ENCODE peak calls at places on chromosomes 16 and 17, in eight cellular contexts. E is NCI-H1092; F is GM04504; W is renal cortical epithelial cell; X is activated CD4-positive, alpha-beta T cell treated with anti-CD3 and anti-CD28 coated beads for 24 hours; B is MCF 10A; U is stimulated activated CD8-positive, alpha-beta memory T cell treated with anti-CD3 and anti-CD28 coated beads, Interleukin-12 subunit alpha, Interleukin-12 subunit beta, amount 100 ng/mL, for 4 hours; I is stimulated activated CD4-positive, alpha-beta T cell treated with anti-CD3 and anti-CD28 coated beads, Interleukin-1b, Interleukin-23, amount 100 ng/mL, for 48 hours. G is an unnamed sample.

GRCh38 chr17:67246648-67247415 is 1.8 kb upstream of the HELZ start:
- DNase-seq in B (peak; percentile 98), X (no peak), F (no peak), W (peak; percentile 92), I (peak; percentile 14), U (peak; percentile 37), E (no peak), G (no peak)

GRCh38 chr16:5042574-5043171 is 8.9 kb upstream of the NAGPA start:
- DNase-seq in E (no peak), W (no peak), F (peak; percentile 17), B (no peak), I (no peak), X (no peak), U (no peak), G (no peak)

GRCh38 chr17:9977175-9977574 is 72.1 kb upstream of the RCVRN start:
- DNase-seq in X (no peak), B (no peak), U (no peak), I (no peak), W (no peak), F (no peak), E (no peak), G (no peak)

GRCh38 chr17:74180336-74180735 is 23.1 kb upstream of the RPL38 start:
- DNase-seq in B (no peak), U (no peak), F (no peak), I (no peak), W (no peak), E (no peak), X (no peak), G (no peak)

GRCh38 chr17:9842057-9842758 is 16.5 kb downstream of the GLP2R start:
- DNase-seq in U (no peak), X (no peak), B (peak; percentile 64), F (no peak), I (no peak), E (no peak), W (no peak), G (peak; percentile 6)

GRCh38 chr16:1834096-1834495 is 7.1 kb downstream of the FAHD1 start:
- DNase-seq in W (no peak), I (no peak), U (no peak), F (no peak), X (no peak), B (no peak), E (no peak), G (no peak)

GRCh38 chr17:82979718-82980117 is 99.7 kb upstream of the METRNL start:
- DNase-seq in F (no peak), W (no peak), I (no peak), U (no peak), X (no peak), E (no peak), B (no peak), G (no peak)

GRCh38 chr16:58399718-58400633 is 7.7 kb downstream of the GINS3 start:
- DNase-seq in F (no peak), E (no peak), B (no peak), I (no peak), X (no peak), W (no peak), U (no peak), G (no peak)

GRCh38 chr16:73062640-73063283 is 14.8 kb upstream of the ZFHX3 start:
- DNase-seq in W (no peak), X (no peak), U (no peak), I (no peak), B (no peak), F (no peak), E (no peak), G (no peak)

GRCh38 chr16:81112453-81112852 is 16.3 kb upstream of the GCSH start:
- DNase-seq in W (no peak), F (no peak), I (no peak), X (no peak), B (no peak), U (no peak), E (no peak), G (no peak)

GRCh38 chr16:67766281-67766680 is 40.1 kb downstream of the RANBP10 start:
- DNase-seq in U (no peak), F (no peak), E (no peak), I (no peak), X (no peak), W (no peak), B (no peak), G (no peak)

GRCh38 chr17:8964801-8965393 is 610 bp downstream of the PIK3R5 start:
- DNase-seq in I (no peak), B (no peak), W (no peak), E (no peak), F (no peak), X (no peak), U (no peak), G (no peak)

GRCh38 chr16:8735574-8735973 is 61.2 kb downstream of the ABAT start:
- DNase-seq in I (no peak), F (no peak), X (no peak), E (no peak), U (no peak), B (no peak), W (no peak), G (no peak)

GRCh38 chr17:146983-147761 is 9.8 kb downstream of the SCGB1C2 start:
- DNase-seq in E (no peak), U (no peak), F (no peak), B (no peak), I (no peak), W (no peak), X (no peak), G (no peak)

GRCh38 chr17:20278805-20279204 is 188.5 kb downstream of the LGALS9B start:
- DNase-seq in B (no peak), U (no peak), X (no peak), E (no peak), I (no peak), F (no peak), W (no peak), G (no peak)

GRCh38 chr17:63452979-63453551 is 7.0 kb upstream of the CYB561 start:
- DNase-seq in U (no peak), W (no peak), X (no peak), I (no peak), F (no peak), E (no peak), B (no peak), G (no peak)

GRCh38 chr16:55528974-55529373 is 20.1 kb downstream of the LPCAT2 start:
- DNase-seq in I (no peak), U (no peak), F (peak; percentile 56), E (no peak), W (no peak), X (no peak), B (no peak), G (peak; percentile 69)

GRCh38 chr17:45351831-45352230 is 35.0 kb upstream of the MAP3K14 start:
- DNase-seq in I (no peak), E (no peak), W (no peak), X (no peak), B (no peak), F (no peak), U (no peak), G (no peak)

GRCh38 chr16:25177512-25177830 is 39.3 kb upstream of the AQP8 start:
- DNase-seq in E (no peak), B (no peak), X (no peak), U (no peak), I (no peak), W (no peak), F (no peak), G (no peak)

GRCh38 chr16:82917886-82918595 is 291.3 kb downstream of the CDH13 start:
- DNase-seq in W (no peak), X (no peak), U (no peak), F (no peak), B (no peak), I (no peak), E (peak; percentile 33), G (no peak)

GRCh38 chr17:7023576-7024401 is 939 bp downstream of the BCL6B start:
- DNase-seq in W (peak; percentile 82), B (peak; percentile 13), U (peak; percentile 84), E (peak; percentile 47), I (peak; percentile 96), F (no peak), X (peak; percentile 96), G (no peak)

GRCh38 chr16:31129568-31130335 is 5.8 kb downstream of the PRSS8 start:
- DNase-seq in F (no peak), B (no peak), W (no peak), I (no peak), U (no peak), E (no peak), X (no peak), G (no peak)

GRCh38 chr16:5665770-5666169 is 568.2 kb upstream of the EEF2KMT start:
- DNase-seq in U (no peak), X (no peak), I (no peak), W (no peak), E (no peak), B (no peak), F (no peak), G (no peak)

GRCh38 chr17:19376799-19377198 is 1.5 kb upstream of the MAPK7 start:
- DNase-seq in E (no peak), W (no peak), U (no peak), B (peak; percentile 43), X (no peak), F (no peak), I (no peak), G (no peak)

GRCh38 chr17:74663566-74663965 is 40.0 kb upstream of the CD300E start:
- DNase-seq in U (no peak), X (no peak), F (no peak), W (peak; percentile 22), I (no peak), B (peak; percentile 3), E (no peak), G (no peak)

GRCh38 chr16:87375426-87376135 is 8.0 kb downstream of the FBXO31 start:
- DNase-seq in U (no peak), E (no peak), F (no peak), I (no peak), B (peak; percentile 63), W (peak; percentile 63), X (no peak), G (no peak)

GRCh38 chr16:21088646-21089538 is 61.8 kb downstream of the DNAH3 start:
- DNase-seq in X (no peak), I (no peak), B (peak; percentile 49), F (peak; percentile 48), E (no peak), W (peak; percentile 67), U (no peak), G (no peak)

GRCh38 chr17:42227849-42228696 is 33.8 kb upstream of the GHDC start:
- DNase-seq in U (no peak), X (no peak), W (peak; percentile 44), F (no peak), I (no peak), B (no peak), E (no peak), G (no peak)

GRCh38 chr17:55285340-55286301 is 20.9 kb downstream of the HLF start:
- DNase-seq in W (peak; percentile 80), B (peak; percentile 89), X (no peak), I (no peak), F (no peak), U (no peak), E (peak; percentile 53), G (peak; percentile 11)

GRCh38 chr17:42748202-42748905 is 3.5 kb upstream of the EZH1 start:
- DNase-seq in F (no peak), X (no peak), U (no peak), E (no peak), W (no peak), I (no peak), B (no peak), G (no peak)

GRCh38 chr17:5437721-5438317 is 1.1 kb downstream of the C1QBP start:
- DNase-seq in X (no peak), E (no peak), W (peak; percentile 20), U (no peak), B (peak; percentile 27), I (no peak), F (no peak), G (no peak)

GRCh38 chr17:42791948-42792347 is 6.6 kb downstream of the COA3 start:
- DNase-seq in U (no peak), I (no peak), X (no peak), E (no peak), B (no peak), F (no peak), W (no peak), G (no peak)

GRCh38 chr17:4945944-4946280 is 2.4 kb downstream of the PFN1 start:
- DNase-seq in E (no peak), I (no peak), U (no peak), W (no peak), B (peak; percentile 26), F (no peak), X (no peak), G (no peak)

GRCh38 chr17:83054518-83055125 is 24.8 kb upstream of the METRNL start:
- DNase-seq in I (no peak), F (no peak), U (no peak), B (no peak), X (no peak), E (no peak), W (no peak), G (no peak)